ENCODE peak calls at places on chromosome 19, in five cellular contexts. One of them, this sample, is unnamed. For H3K4me1, the result is how much of the 10 kb centered on the place peaks cover.

GRCh38 chr19:33066543-33066942 is 1.9 kb upstream of the RHPN2 start:
- DNase-seq in DND-41: no peak
- DNase-seq in IMR-90: no peak
- DNase-seq in H9: no peak
- DNase-seq in fibroblast of lung: no peak
- DNase-seq in this sample: no peak

GRCh38 chr19:47754206-47755064 is 9.1 kb downstream of the NOP53 start:
- DNase-seq in H9: no peak
- DNase-seq in DND-41: no peak
- DNase-seq in fibroblast of lung: no peak
- DNase-seq in IMR-90: no peak
- DNase-seq in this sample: no peak

GRCh38 chr19:16931306-16931705 is 42.5 kb downstream of the F2RL3 start:
- DNase-seq in H9: no peak
- DNase-seq in IMR-90: no peak
- DNase-seq in fibroblast of lung: no peak
- DNase-seq in DND-41: no peak
- DNase-seq in this sample: no peak

GRCh38 chr19:40639638-40639982 is 38.4 kb downstream of the LTBP4 start:
- DNase-seq in H9: no peak
- DNase-seq in DND-41: no peak
- DNase-seq in IMR-90: no peak
- DNase-seq in fibroblast of lung: no peak
- DNase-seq in this sample: no peak

GRCh38 chr19:45906221-45906620 is 3.8 kb upstream of the MYPOP start:
- DNase-seq in fibroblast of lung: peak
- DNase-seq in DND-41: no peak
- DNase-seq in IMR-90: peak
- DNase-seq in H9: no peak
- DNase-seq in this sample: no peak

GRCh38 chr19:38057954-38058690 is 151.1 kb downstream of the SIPA1L3 start:
- DNase-seq in fibroblast of lung: no peak
- DNase-seq in H9: no peak
- DNase-seq in DND-41: no peak
- DNase-seq in IMR-90: no peak
- DNase-seq in this sample: no peak

GRCh38 chr19:40687525-40688016 is 2.9 kb downstream of the NUMBL start:
- DNase-seq in fibroblast of lung: peak
- DNase-seq in DND-41: no peak
- DNase-seq in IMR-90: peak
- DNase-seq in H9: no peak
- DNase-seq in this sample: no peak

GRCh38 chr19:49150106-49150943 is 4.9 kb downstream of the HRC start:
- DNase-seq in IMR-90: peak
- DNase-seq in H9: peak
- DNase-seq in DND-41: peak
- DNase-seq in fibroblast of lung: peak
- DNase-seq in this sample: peak

GRCh38 chr19:55465460-55466245 is 1.1 kb upstream of the C19orf85 start:
- DNase-seq in H9: no peak
- DNase-seq in DND-41: no peak
- DNase-seq in IMR-90: no peak
- DNase-seq in fibroblast of lung: no peak
- DNase-seq in this sample: no peak

GRCh38 chr19:38792250-38793111 is 3.5 kb downstream of the LGALS7B start:
- DNase-seq in fibroblast of lung: no peak
- DNase-seq in DND-41: no peak
- DNase-seq in IMR-90: no peak
- DNase-seq in H9: peak
- DNase-seq in this sample: no peak

GRCh38 chr19:49921871-49922755 is 6.9 kb upstream of the ATF5 start:
- DNase-seq in H9: no peak
- DNase-seq in IMR-90: peak
- DNase-seq in DND-41: no peak
- DNase-seq in fibroblast of lung: peak
- DNase-seq in this sample: no peak

GRCh38 chr19:11194657-11195056 is 2.7 kb downstream of the KANK2 start:
- DNase-seq in fibroblast of lung: no peak
- DNase-seq in IMR-90: peak
- DNase-seq in H9: no peak
- DNase-seq in DND-41: no peak
- DNase-seq in this sample: no peak

GRCh38 chr19:56637976-56638555 is 4.9 kb upstream of the SMIM17 start:
- DNase-seq in H9: peak
- DNase-seq in fibroblast of lung: peak
- DNase-seq in DND-41: peak
- DNase-seq in IMR-90: peak
- DNase-seq in this sample: peak

GRCh38 chr19:30864460-30865215 is 484.6 kb downstream of the TSHZ3 start:
- DNase-seq in IMR-90: no peak
- DNase-seq in fibroblast of lung: no peak
- DNase-seq in H9: peak
- DNase-seq in DND-41: no peak
- DNase-seq in this sample: no peak

GRCh38 chr19:48152552-48152951 is 17.6 kb downstream of the LIG1 start:
- DNase-seq in H9: peak
- DNase-seq in DND-41: peak
- DNase-seq in IMR-90: peak
- DNase-seq in fibroblast of lung: peak
- DNase-seq in this sample: peak

GRCh38 chr19:50427997-50428425 is 4.7 kb upstream of the MYBPC2 start:
- DNase-seq in fibroblast of lung: peak
- DNase-seq in DND-41: no peak
- DNase-seq in IMR-90: peak
- DNase-seq in H9: peak
- DNase-seq in this sample: peak

GRCh38 chr19:20235156-20235555 is 68.1 kb downstream of the ZNF486 start:
- DNase-seq in IMR-90: no peak
- DNase-seq in fibroblast of lung: no peak
- DNase-seq in H9: no peak
- DNase-seq in DND-41: no peak
- DNase-seq in this sample: no peak

GRCh38 chr19:19750842-19751790 is 18.2 kb upstream of the ZNF14 start:
- DNase-seq in H9: peak
- DNase-seq in DND-41: no peak
- DNase-seq in fibroblast of lung: no peak
- DNase-seq in IMR-90: no peak
- DNase-seq in this sample: no peak

GRCh38 chr19:56136362-56136761 is 4.7 kb upstream of the ZNF444 start:
- DNase-seq in H9: peak
- DNase-seq in IMR-90: no peak
- DNase-seq in DND-41: no peak
- DNase-seq in fibroblast of lung: no peak
- DNase-seq in this sample: peak

GRCh38 chr19:49441210-49441959 is at the start of gene SLC17A7:
- DNase-seq in H9: peak
- DNase-seq in fibroblast of lung: no peak
- DNase-seq in IMR-90: no peak
- DNase-seq in DND-41: peak
- DNase-seq in this sample: peak

GRCh38 chr19:57239982-57240310 is 486 bp upstream of the ZNF805 start:
- DNase-seq in fibroblast of lung: no peak
- DNase-seq in DND-41: no peak
- DNase-seq in IMR-90: no peak
- DNase-seq in H9: no peak
- DNase-seq in this sample: no peak

GRCh38 chr19:52962394-52963228 is at the start of gene ZNF816:
- DNase-seq in IMR-90: peak
- DNase-seq in fibroblast of lung: peak
- DNase-seq in DND-41: peak
- DNase-seq in H9: peak
- DNase-seq in this sample: peak

GRCh38 chr19:39681416-39681815 is 22.9 kb upstream of the LGALS14 start:
- DNase-seq in DND-41: no peak
- DNase-seq in IMR-90: no peak
- DNase-seq in fibroblast of lung: no peak
- DNase-seq in H9: no peak
- DNase-seq in this sample: no peak

GRCh38 chr19:17329768-17330545 is 4.7 kb downstream of the ANO8 start:
- DNase-seq in DND-41: no peak
- DNase-seq in fibroblast of lung: no peak
- DNase-seq in H9: no peak
- DNase-seq in IMR-90: no peak
- DNase-seq in this sample: no peak

GRCh38 chr19:36169084-36169760 is 17.0 kb upstream of the COX7A1 start:
- DNase-seq in fibroblast of lung: no peak
- DNase-seq in DND-41: no peak
- DNase-seq in IMR-90: no peak
- DNase-seq in H9: no peak
- DNase-seq in this sample: no peak

GRCh38 chr19:47700934-47701716 is 12.1 kb upstream of the EHD2 start:
- DNase-seq in DND-41: no peak
- DNase-seq in fibroblast of lung: no peak
- DNase-seq in IMR-90: no peak
- DNase-seq in H9: no peak
- DNase-seq in this sample: no peak

GRCh38 chr19:17328517-17329060 is 6.1 kb downstream of the ANO8 start:
- DNase-seq in IMR-90: no peak
- DNase-seq in DND-41: no peak
- DNase-seq in fibroblast of lung: no peak
- DNase-seq in H9: no peak
- DNase-seq in this sample: peak

GRCh38 chr19:7874080-7874856 is at the start of gene PRR36:
- DNase-seq in fibroblast of lung: no peak
- DNase-seq in H9: peak
- DNase-seq in IMR-90: no peak
- DNase-seq in DND-41: peak
- DNase-seq in this sample: peak

GRCh38 chr19:51783373-51783772 is 11.6 kb upstream of the FPR3 start:
- DNase-seq in IMR-90: no peak
- DNase-seq in H9: no peak
- DNase-seq in fibroblast of lung: no peak
- DNase-seq in DND-41: no peak
- DNase-seq in this sample: no peak

GRCh38 chr19:51788029-51788428 is 6.9 kb upstream of the FPR3 start:
- DNase-seq in H9: no peak
- DNase-seq in fibroblast of lung: no peak
- DNase-seq in IMR-90: no peak
- DNase-seq in DND-41: no peak
- DNase-seq in this sample: no peak

GRCh38 chr19:51784922-51785690 is 9.9 kb upstream of the FPR3 start:
- DNase-seq in DND-41: no peak
- DNase-seq in H9: no peak
- DNase-seq in fibroblast of lung: peak
- DNase-seq in IMR-90: no peak
- DNase-seq in this sample: no peak

GRCh38 chr19:51786651-51787494 is 8.1 kb upstream of the FPR3 start:
- DNase-seq in fibroblast of lung: no peak
- DNase-seq in DND-41: no peak
- DNase-seq in H9: no peak
- DNase-seq in IMR-90: no peak
- DNase-seq in this sample: no peak

DNA sequence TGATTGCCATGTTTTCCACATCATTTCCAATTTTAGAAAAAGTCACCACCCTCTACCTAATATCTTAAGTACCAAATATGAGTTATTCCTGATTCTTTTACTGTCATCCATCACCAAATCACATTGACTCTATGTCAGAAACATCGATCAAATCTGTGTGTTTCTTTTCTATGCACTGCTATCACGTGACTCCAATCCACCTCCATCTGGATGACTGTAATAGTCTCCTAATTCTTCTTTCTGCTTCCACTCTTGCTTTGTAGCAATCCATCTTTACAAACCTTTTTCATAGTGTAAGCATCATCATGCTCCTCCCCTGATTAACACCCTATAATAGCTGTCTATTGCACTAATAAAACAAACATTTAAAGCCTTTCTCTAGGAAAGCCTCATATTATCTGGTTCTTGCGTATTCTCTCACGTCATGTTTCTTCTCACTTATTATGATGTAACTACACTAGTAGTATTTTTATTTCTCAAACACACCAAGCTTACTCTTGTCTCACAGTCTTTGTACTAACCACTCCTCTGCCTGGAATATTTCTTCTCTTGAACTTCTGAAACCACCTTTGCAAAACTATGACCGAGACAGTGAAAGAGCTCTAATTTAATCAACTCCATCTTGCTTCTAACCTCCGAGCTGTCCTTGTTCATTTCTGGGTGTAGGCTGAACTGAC is 10.7 kb upstream of the FPR3 start:
- DNase-seq in DND-41: no peak
- DNase-seq in H9: no peak
- DNase-seq in fibroblast of lung: no peak
- DNase-seq in IMR-90: no peak
- DNase-seq in this sample: no peak
- H3K9ac ChIP-seq in DND-41: no peak
- H3K9ac ChIP-seq in H9: no peak
- H3K9ac ChIP-seq in fibroblast of lung: no peak
- H3K9ac ChIP-seq in IMR-90: no peak
- H3K9ac ChIP-seq in this sample: no peak

GRCh38 chr19:29724741-29725140 is 9.7 kb upstream of the C19orf12 start:
- DNase-seq in IMR-90: no peak
- DNase-seq in fibroblast of lung: no peak
- DNase-seq in DND-41: no peak
- DNase-seq in H9: no peak
- DNase-seq in this sample: no peak
- H2AFZ ChIP-seq in IMR-90: no peak
- H2AFZ ChIP-seq in fibroblast of lung: no peak
- H2AFZ ChIP-seq in DND-41: no peak
- H2AFZ ChIP-seq in H9: peak
- H2AFZ ChIP-seq in this sample: peak

GRCh38 chr19:14114439-14114838 is 3.1 kb downstream of the PRKACA start:
- DNase-seq in DND-41: no peak
- DNase-seq in H9: no peak
- DNase-seq in IMR-90: no peak
- DNase-seq in fibroblast of lung: no peak
- DNase-seq in this sample: no peak
- H3K4me1 ChIP-seq in DND-41: under half
- H3K4me1 ChIP-seq in H9: under half
- H3K4me1 ChIP-seq in IMR-90: under half
- H3K4me1 ChIP-seq in fibroblast of lung: under half
- H3K4me1 ChIP-seq in this sample: under half

GRCh38 chr19:34964598-34964997 is 569 bp upstream of the ZNF792 start:
- DNase-seq in DND-41: no peak
- DNase-seq in fibroblast of lung: no peak
- DNase-seq in IMR-90: no peak
- DNase-seq in H9: no peak
- DNase-seq in this sample: no peak
- H3K9ac ChIP-seq in DND-41: no peak
- H3K9ac ChIP-seq in fibroblast of lung: no peak
- H3K9ac ChIP-seq in IMR-90: no peak
- H3K9ac ChIP-seq in H9: no peak
- H3K9ac ChIP-seq in this sample: no peak

GRCh38 chr19:14433454-14434156 is 499 bp downstream of the PKN1 start:
- DNase-seq in IMR-90: no peak
- DNase-seq in DND-41: peak
- DNase-seq in fibroblast of lung: no peak
- DNase-seq in H9: no peak
- DNase-seq in this sample: peak
- H2AFZ ChIP-seq in IMR-90: peak
- H2AFZ ChIP-seq in DND-41: peak
- H2AFZ ChIP-seq in fibroblast of lung: no peak
- H2AFZ ChIP-seq in H9: no peak
- H2AFZ ChIP-seq in this sample: no peak

This sample was measured in neural progenitor cell.